ENCODE peak calls at places on chromosomes 11 and 22, in four cellular contexts. One of them, this sample, is unnamed.

GRCh38 chr11:15967166-15967565 is 389.2 kb downstream of the SOX6 start:
- DNase-seq in iPS DF 19.7: no peak
- DNase-seq in activated T-helper 1 cell treated with anti-CD3 and anti-CD28 coated beads, Interleukin-12 subunit alpha, Interleukin-12 subunit beta, Interleukin-2, Interleukin-4 antibody, amounts not matched to agents 30 ng/mL and 10 ng/mL and 1 ng/mL, durations not matched to agents 14 hours and 24 hours and 36 hours: no peak
- DNase-seq in effector memory CD8-positive, alpha-beta T cell: no peak
- DNase-seq in this sample: no peak

GRCh38 chr11:118263694-118264567 is at the start of gene MPZL2:
- DNase-seq in iPS DF 19.7: no peak
- DNase-seq in activated T-helper 1 cell treated with anti-CD3 and anti-CD28 coated beads, Interleukin-12 subunit alpha, Interleukin-12 subunit beta, Interleukin-2, Interleukin-4 antibody, amounts not matched to agents 30 ng/mL and 10 ng/mL and 1 ng/mL, durations not matched to agents 14 hours and 24 hours and 36 hours: no peak
- DNase-seq in effector memory CD8-positive, alpha-beta T cell: no peak
- DNase-seq in this sample: no peak

GRCh38 chr11:130162733-130163132 is 3.2 kb downstream of the ST14 start:
- DNase-seq in iPS DF 19.7: no peak
- DNase-seq in activated T-helper 1 cell treated with anti-CD3 and anti-CD28 coated beads, Interleukin-12 subunit alpha, Interleukin-12 subunit beta, Interleukin-2, Interleukin-4 antibody, amounts not matched to agents 30 ng/mL and 10 ng/mL and 1 ng/mL, durations not matched to agents 14 hours and 24 hours and 36 hours: no peak
- DNase-seq in effector memory CD8-positive, alpha-beta T cell: no peak
- DNase-seq in this sample: peak

GRCh38 chr22:24723111-24723510 is 51.4 kb downstream of the PIWIL3 start:
- DNase-seq in iPS DF 19.7: no peak
- DNase-seq in activated T-helper 1 cell treated with anti-CD3 and anti-CD28 coated beads, Interleukin-12 subunit alpha, Interleukin-12 subunit beta, Interleukin-2, Interleukin-4 antibody, amounts not matched to agents 30 ng/mL and 10 ng/mL and 1 ng/mL, durations not matched to agents 14 hours and 24 hours and 36 hours: no peak
- DNase-seq in effector memory CD8-positive, alpha-beta T cell: no peak
- DNase-seq in this sample: no peak

GRCh38 chr11:109911488-109911887 is 181.7 kb upstream of the ZC3H12C start:
- DNase-seq in iPS DF 19.7: no peak
- DNase-seq in activated T-helper 1 cell treated with anti-CD3 and anti-CD28 coated beads, Interleukin-12 subunit alpha, Interleukin-12 subunit beta, Interleukin-2, Interleukin-4 antibody, amounts not matched to agents 30 ng/mL and 10 ng/mL and 1 ng/mL, durations not matched to agents 14 hours and 24 hours and 36 hours: no peak
- DNase-seq in effector memory CD8-positive, alpha-beta T cell: no peak
- DNase-seq in this sample: no peak

GRCh38 chr11:16395601-16396000 is 39.3 kb upstream of the SOX6 start:
- DNase-seq in iPS DF 19.7: no peak
- DNase-seq in activated T-helper 1 cell treated with anti-CD3 and anti-CD28 coated beads, Interleukin-12 subunit alpha, Interleukin-12 subunit beta, Interleukin-2, Interleukin-4 antibody, amounts not matched to agents 30 ng/mL and 10 ng/mL and 1 ng/mL, durations not matched to agents 14 hours and 24 hours and 36 hours: no peak
- DNase-seq in effector memory CD8-positive, alpha-beta T cell: no peak
- DNase-seq in this sample: no peak

GRCh38 chr11:128467610-128468041 is 119.7 kb downstream of the ETS1 start:
- DNase-seq in iPS DF 19.7: no peak
- DNase-seq in activated T-helper 1 cell treated with anti-CD3 and anti-CD28 coated beads, Interleukin-12 subunit alpha, Interleukin-12 subunit beta, Interleukin-2, Interleukin-4 antibody, amounts not matched to agents 30 ng/mL and 10 ng/mL and 1 ng/mL, durations not matched to agents 14 hours and 24 hours and 36 hours: no peak
- DNase-seq in effector memory CD8-positive, alpha-beta T cell: no peak
- DNase-seq in this sample: no peak

GRCh38 chr11:57124912-57125311 is 56.8 kb upstream of the LRRC55 start:
- DNase-seq in iPS DF 19.7: no peak
- DNase-seq in activated T-helper 1 cell treated with anti-CD3 and anti-CD28 coated beads, Interleukin-12 subunit alpha, Interleukin-12 subunit beta, Interleukin-2, Interleukin-4 antibody, amounts not matched to agents 30 ng/mL and 10 ng/mL and 1 ng/mL, durations not matched to agents 14 hours and 24 hours and 36 hours: no peak
- DNase-seq in effector memory CD8-positive, alpha-beta T cell: no peak
- DNase-seq in this sample: no peak

GRCh38 chr11:119484741-119485605 is 62.0 kb upstream of the THY1 start:
- DNase-seq in iPS DF 19.7: no peak
- DNase-seq in activated T-helper 1 cell treated with anti-CD3 and anti-CD28 coated beads, Interleukin-12 subunit alpha, Interleukin-12 subunit beta, Interleukin-2, Interleukin-4 antibody, amounts not matched to agents 30 ng/mL and 10 ng/mL and 1 ng/mL, durations not matched to agents 14 hours and 24 hours and 36 hours: no peak
- DNase-seq in effector memory CD8-positive, alpha-beta T cell: no peak
- DNase-seq in this sample: peak

GRCh38 chr11:131204984-131205383 is 165.4 kb upstream of the NTM start:
- DNase-seq in iPS DF 19.7: no peak
- DNase-seq in activated T-helper 1 cell treated with anti-CD3 and anti-CD28 coated beads, Interleukin-12 subunit alpha, Interleukin-12 subunit beta, Interleukin-2, Interleukin-4 antibody, amounts not matched to agents 30 ng/mL and 10 ng/mL and 1 ng/mL, durations not matched to agents 14 hours and 24 hours and 36 hours: no peak
- DNase-seq in effector memory CD8-positive, alpha-beta T cell: no peak
- DNase-seq in this sample: no peak

GRCh38 chr11:134447696-134448095 is 35.7 kb upstream of the B3GAT1 start:
- DNase-seq in iPS DF 19.7: no peak
- DNase-seq in activated T-helper 1 cell treated with anti-CD3 and anti-CD28 coated beads, Interleukin-12 subunit alpha, Interleukin-12 subunit beta, Interleukin-2, Interleukin-4 antibody, amounts not matched to agents 30 ng/mL and 10 ng/mL and 1 ng/mL, durations not matched to agents 14 hours and 24 hours and 36 hours: no peak
- DNase-seq in effector memory CD8-positive, alpha-beta T cell: no peak
- DNase-seq in this sample: no peak

GRCh38 chr11:15327786-15328231 is 213.1 kb downstream of the INSC start:
- DNase-seq in iPS DF 19.7: peak
- DNase-seq in activated T-helper 1 cell treated with anti-CD3 and anti-CD28 coated beads, Interleukin-12 subunit alpha, Interleukin-12 subunit beta, Interleukin-2, Interleukin-4 antibody, amounts not matched to agents 30 ng/mL and 10 ng/mL and 1 ng/mL, durations not matched to agents 14 hours and 24 hours and 36 hours: no peak
- DNase-seq in effector memory CD8-positive, alpha-beta T cell: no peak
- DNase-seq in this sample: peak

GRCh38 chr11:17813391-17814059 is 78.9 kb downstream of the KCNC1 start:
- DNase-seq in iPS DF 19.7: no peak
- DNase-seq in activated T-helper 1 cell treated with anti-CD3 and anti-CD28 coated beads, Interleukin-12 subunit alpha, Interleukin-12 subunit beta, Interleukin-2, Interleukin-4 antibody, amounts not matched to agents 30 ng/mL and 10 ng/mL and 1 ng/mL, durations not matched to agents 14 hours and 24 hours and 36 hours: no peak
- DNase-seq in effector memory CD8-positive, alpha-beta T cell: no peak
- DNase-seq in this sample: no peak

GRCh38 chr11:1744879-1745700 is 5.3 kb downstream of the IFITM10 start:
- DNase-seq in iPS DF 19.7: no peak
- DNase-seq in activated T-helper 1 cell treated with anti-CD3 and anti-CD28 coated beads, Interleukin-12 subunit alpha, Interleukin-12 subunit beta, Interleukin-2, Interleukin-4 antibody, amounts not matched to agents 30 ng/mL and 10 ng/mL and 1 ng/mL, durations not matched to agents 14 hours and 24 hours and 36 hours: no peak
- DNase-seq in effector memory CD8-positive, alpha-beta T cell: no peak
- DNase-seq in this sample: no peak

GRCh38 chr11:69372589-69373250 is 78.8 kb downstream of the MYEOV start:
- DNase-seq in iPS DF 19.7: no peak
- DNase-seq in activated T-helper 1 cell treated with anti-CD3 and anti-CD28 coated beads, Interleukin-12 subunit alpha, Interleukin-12 subunit beta, Interleukin-2, Interleukin-4 antibody, amounts not matched to agents 30 ng/mL and 10 ng/mL and 1 ng/mL, durations not matched to agents 14 hours and 24 hours and 36 hours: no peak
- DNase-seq in effector memory CD8-positive, alpha-beta T cell: no peak
- DNase-seq in this sample: no peak

GRCh38 chr11:8501838-8502237 is 92.2 kb downstream of the STK33 start:
- DNase-seq in iPS DF 19.7: no peak
- DNase-seq in activated T-helper 1 cell treated with anti-CD3 and anti-CD28 coated beads, Interleukin-12 subunit alpha, Interleukin-12 subunit beta, Interleukin-2, Interleukin-4 antibody, amounts not matched to agents 30 ng/mL and 10 ng/mL and 1 ng/mL, durations not matched to agents 14 hours and 24 hours and 36 hours: no peak
- DNase-seq in effector memory CD8-positive, alpha-beta T cell: no peak
- DNase-seq in this sample: no peak

GRCh38 chr11:1042626-1043562 is 6.4 kb upstream of the MUC6 start:
- DNase-seq in iPS DF 19.7: no peak
- DNase-seq in activated T-helper 1 cell treated with anti-CD3 and anti-CD28 coated beads, Interleukin-12 subunit alpha, Interleukin-12 subunit beta, Interleukin-2, Interleukin-4 antibody, amounts not matched to agents 30 ng/mL and 10 ng/mL and 1 ng/mL, durations not matched to agents 14 hours and 24 hours and 36 hours: no peak
- DNase-seq in effector memory CD8-positive, alpha-beta T cell: no peak
- DNase-seq in this sample: no peak

GRCh38 chr11:11982975-11983374 is 25.5 kb downstream of the DKK3 start:
- DNase-seq in iPS DF 19.7: no peak
- DNase-seq in activated T-helper 1 cell treated with anti-CD3 and anti-CD28 coated beads, Interleukin-12 subunit alpha, Interleukin-12 subunit beta, Interleukin-2, Interleukin-4 antibody, amounts not matched to agents 30 ng/mL and 10 ng/mL and 1 ng/mL, durations not matched to agents 14 hours and 24 hours and 36 hours: no peak
- DNase-seq in effector memory CD8-positive, alpha-beta T cell: no peak
- DNase-seq in this sample: no peak

GRCh38 chr11:60880635-60881282 is 13.4 kb downstream of the ZP1 start:
- DNase-seq in iPS DF 19.7: no peak
- DNase-seq in activated T-helper 1 cell treated with anti-CD3 and anti-CD28 coated beads, Interleukin-12 subunit alpha, Interleukin-12 subunit beta, Interleukin-2, Interleukin-4 antibody, amounts not matched to agents 30 ng/mL and 10 ng/mL and 1 ng/mL, durations not matched to agents 14 hours and 24 hours and 36 hours: no peak
- DNase-seq in effector memory CD8-positive, alpha-beta T cell: no peak
- DNase-seq in this sample: no peak

GRCh38 chr22:31162015-31162765 is 2.2 kb downstream of the RNF185 start:
- DNase-seq in iPS DF 19.7: no peak
- DNase-seq in activated T-helper 1 cell treated with anti-CD3 and anti-CD28 coated beads, Interleukin-12 subunit alpha, Interleukin-12 subunit beta, Interleukin-2, Interleukin-4 antibody, amounts not matched to agents 30 ng/mL and 10 ng/mL and 1 ng/mL, durations not matched to agents 14 hours and 24 hours and 36 hours: no peak
- DNase-seq in effector memory CD8-positive, alpha-beta T cell: no peak
- DNase-seq in this sample: no peak

GRCh38 chr11:128492461-128492860 is 94.9 kb downstream of the ETS1 start:
- DNase-seq in iPS DF 19.7: no peak
- DNase-seq in activated T-helper 1 cell treated with anti-CD3 and anti-CD28 coated beads, Interleukin-12 subunit alpha, Interleukin-12 subunit beta, Interleukin-2, Interleukin-4 antibody, amounts not matched to agents 30 ng/mL and 10 ng/mL and 1 ng/mL, durations not matched to agents 14 hours and 24 hours and 36 hours: no peak
- DNase-seq in effector memory CD8-positive, alpha-beta T cell: no peak
- DNase-seq in this sample: no peak

This sample was measured in Jurkat, Clone E6-1.